ENCODE peak calls at places on chromosomes 3 and 15, in four cellular contexts. F, U, Y and S are unnamed samples.

GRCh38 chr15:41919954-41920538 is 26.2 kb upstream of the SPTBN5 start:
- DNase-seq in F (peak; percentile 56), Y (no peak), U (no peak), S (no peak)

GRCh38 chr3:182979719-182980191 is 583 bp downstream of the DCUN1D1 start:
- DNase-seq in U (peak; percentile 37), F (no peak), Y (peak; percentile 56), S (no peak)

GRCh38 chr15:31311735-31312134 is 14.9 kb upstream of the KLF13 start:
- DNase-seq in Y (no peak), F (no peak), U (no peak), S (peak; percentile 37)

GRCh38 chr3:87397210-87397609 is 120.8 kb upstream of the POU1F1 start:
- DNase-seq in U (peak; percentile 69), F (no peak), Y (no peak), S (no peak)

GRCh38 chr3:25957026-25957425 is 167.1 kb downstream of the OXSM start:
- DNase-seq in Y (no peak), U (no peak), F (no peak), S (no peak)

GRCh38 chr3:195095704-195096036 is 175.3 kb downstream of the XXYLT1 start:
- DNase-seq in U (peak; percentile 56), Y (no peak), F (no peak), S (peak; percentile 23)

GRCh38 chr3:190229632-190230424 is 92.4 kb downstream of the CLDN1 start:
- DNase-seq in F (no peak), U (peak; percentile 93), Y (peak; percentile 33), S (no peak)

GRCh38 chr3:59418836-59419235 is 369.0 kb upstream of the CFAP20DC start:
- DNase-seq in F (no peak), Y (no peak), U (no peak), S (no peak)

GRCh38 chr3:100231668-100232067 is 29.1 kb upstream of the TBC1D23 start:
- DNase-seq in U (peak; percentile 97), F (no peak), Y (no peak), S (no peak)

DNA sequence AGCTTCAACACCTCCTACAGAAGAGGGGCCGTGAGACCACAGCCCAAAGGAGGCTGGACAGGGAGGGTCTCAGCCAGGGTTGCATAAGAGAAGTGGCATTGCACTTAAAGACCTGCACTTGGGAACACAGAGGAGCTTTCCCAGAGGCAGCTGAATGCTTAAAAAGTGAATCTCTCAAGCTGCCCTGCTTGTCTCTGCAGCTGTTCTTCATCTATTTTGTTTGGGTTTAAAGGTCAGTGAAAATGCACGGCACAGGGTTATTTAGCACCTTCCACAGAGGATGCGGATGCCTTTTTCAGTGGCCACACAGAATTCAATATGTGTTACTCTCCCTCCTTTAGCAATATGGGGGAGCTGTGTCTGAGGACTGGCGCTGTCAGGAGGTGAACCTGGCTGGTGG is 22.8 kb upstream of the CTNNB1 start:
- DNase-seq in F (no peak), Y (no peak), U (no peak), S (no peak)
- H3K27ac ChIP-seq in F (no peak overlapping the region), Y (no peak overlapping the region), U (no peak overlapping the region), S (no peak overlapping the region)

GRCh38 chr15:34616613-34617012 is 33.2 kb upstream of the GOLGA8B start:
- DNase-seq in Y (no peak), U (peak; percentile 68), F (no peak), S (peak; percentile 52)
- TF ChIP-seq CTCF in Y (no peak), U (peak; percentile 51), F (no peak), S (peak; percentile 23)

DNA sequence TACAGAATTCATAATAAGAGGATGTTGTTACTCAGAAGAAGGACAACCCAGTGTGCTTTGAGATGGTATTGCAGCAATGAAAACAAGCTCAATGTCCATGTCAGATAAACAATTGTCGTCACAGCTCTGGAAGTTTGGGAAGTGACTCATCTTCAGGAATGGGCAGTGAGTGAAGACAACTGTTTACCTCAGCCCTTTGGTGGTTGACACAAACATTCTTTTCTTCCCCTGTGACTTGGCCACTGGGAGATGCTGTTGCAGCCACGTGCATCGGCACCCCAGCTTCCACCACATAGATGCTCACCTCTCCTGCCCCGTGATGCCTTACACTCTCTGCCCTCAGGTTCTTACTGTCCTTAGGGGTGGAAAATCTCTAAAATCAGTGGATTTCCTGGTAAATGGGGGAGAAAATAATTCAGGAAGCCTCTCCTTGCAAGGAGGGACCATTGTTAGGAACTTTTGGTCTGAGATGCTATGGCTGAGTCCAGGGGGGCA is 114.1 kb upstream of the GALNT15 start:
- DNase-seq in Y (peak; percentile 77), F (peak; percentile 68), U (peak; percentile 99), S (no peak)
- H3K4me3 ChIP-seq in Y (no peak overlapping the region), F (no peak overlapping the region), U (no peak overlapping the region), S (no peak overlapping the region)

GRCh38 chr3:54356299-54357037 is 234.1 kb downstream of the CACNA2D3 start:
- DNase-seq in F (no peak), U (no peak), Y (no peak), S (peak; percentile 40)
- H3K27ac ChIP-seq in F (no peak overlapping the region), U (no peak overlapping the region), Y (no peak overlapping the region), S (no peak overlapping the region)

GRCh38 chr15:77944002-77944867 is 133.3 kb downstream of the TBC1D2B start:
- DNase-seq in Y (peak; percentile 40), F (peak; percentile 79), U (peak; percentile 32), S (peak; percentile 83)
- TF ChIP-seq CTCF in Y (no peak), F (no peak), U (no peak), S (no peak)

GRCh38 chr3:181941250-181941649 is 229.5 kb downstream of the SOX2 start:
- DNase-seq in U (no peak), Y (no peak), F (no peak), S (no peak)
- H3K4me3 ChIP-seq in U (no peak overlapping the region), Y (no peak overlapping the region), F (no peak overlapping the region), S (no peak overlapping the region)

GRCh38 chr3:9669277-9669676 is 20.0 kb downstream of the MTMR14 start:
- DNase-seq in U (no peak), F (no peak), Y (no peak), S (no peak)
- H3K27ac ChIP-seq in U (no peak overlapping the region), F (no peak overlapping the region), Y (no peak overlapping the region), S (no peak overlapping the region)

DNA sequence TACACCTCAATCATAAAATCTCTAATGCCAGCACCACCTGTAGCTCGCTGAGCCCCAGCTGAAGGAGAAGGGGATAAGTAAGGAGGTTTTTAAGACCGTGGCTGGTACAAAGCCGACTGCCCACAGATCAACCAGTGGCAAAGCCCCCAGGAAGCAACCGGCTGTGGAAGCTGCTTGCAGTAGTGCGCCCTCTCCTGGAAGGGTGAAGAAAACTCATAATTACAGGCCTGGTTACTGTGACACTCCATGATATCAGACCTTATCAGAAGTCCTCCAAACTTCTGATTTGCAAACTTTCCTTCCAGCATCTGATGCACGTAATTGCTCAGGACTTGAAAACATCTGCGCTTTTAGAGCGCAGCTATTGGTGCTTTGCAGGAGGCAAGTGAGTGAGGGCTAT is 63.1 kb upstream of the MCTP2 start:
- DNase-seq in U (peak; percentile 16), F (no peak), Y (no peak), S (no peak)
- TF ChIP-seq CTCF in U (peak; percentile 64), F (no peak), Y (peak; percentile 65), S (no peak)

GRCh38 chr3:46095307-46095706 is 68.0 kb upstream of the XCR1 start:
- DNase-seq in F (no peak), Y (no peak), U (no peak), S (no peak)
- H3K4me3 ChIP-seq in F (no peak overlapping the region), Y (no peak overlapping the region), U (no peak overlapping the region), S (no peak overlapping the region)